ENCODE peak calls at places on chromosomes 13 and 19, in ten cellular contexts. L is H1; A is CD8-positive, alpha-beta memory T cell; D is naive thymus-derived CD4-positive, alpha-beta T cell; X is right lobe of liver; O is PC-3; Y is AG04450; W is IMR-90; K is heart right ventricle; H is left ventricle myocardium inferior. R is an unnamed sample.
A peak's percentile ranks its signal among the peaks of the same experiment; 100 is the strongest.

GRCh38 chr13:50787316-50788195 is 55.9 kb downstream of the DLEU7 start:
- DNase-seq in Y (no peak), X (no peak), A (no peak), D (no peak), H (no peak), K (no peak), L (peak; percentile 10), O (no peak), W (no peak), R (no peak)

GRCh38 chr19:7999376-7999775 is 6.1 kb downstream of the ELAVL1 start:
- DNase-seq in X (no peak), O (no peak), Y (no peak), K (no peak), A (no peak), H (no peak), D (no peak), L (no peak), W (no peak), R (no peak)

GRCh38 chr19:11375143-11375948 is 880 bp downstream of the SWSAP1 start:
- DNase-seq in K (peak; percentile 50), L (no peak), W (no peak), A (peak; percentile 65), O (peak; percentile 49), D (peak; percentile 49), X (peak; percentile 81), Y (no peak), H (peak; percentile 54), R (no peak)

GRCh38 chr13:45879666-45880065 is 28.1 kb upstream of the SIAH3 start:
- DNase-seq in H (peak; percentile 65), L (no peak), Y (no peak), W (no peak), D (no peak), K (peak; percentile 47), O (peak; percentile 41), A (no peak), X (peak; percentile 66), R (no peak)

GRCh38 chr19:51564791-51565190 is 6.3 kb upstream of the ZNF175 start:
- DNase-seq in W (no peak), D (no peak), Y (no peak), O (no peak), X (no peak), H (no peak), K (no peak), A (no peak), L (no peak), R (no peak)

GRCh38 chr13:109790951-109791605 is 4.7 kb upstream of the IRS2 start:
- DNase-seq in D (no peak), L (no peak), H (no peak), O (peak; percentile 58), Y (no peak), X (no peak), K (peak; percentile 25), A (no peak), W (peak; percentile 41), R (no peak)

GRCh38 chr19:31596751-31597150 is 247.5 kb upstream of the TSHZ3 start:
- DNase-seq in D (no peak), H (no peak), X (no peak), W (no peak), A (no peak), O (no peak), Y (no peak), K (no peak), L (no peak), R (no peak)

GRCh38 chr19:44748426-44749254 is at the start of gene BCL3:
- DNase-seq in W (no peak), O (peak; percentile 67), X (peak; percentile 93), K (peak; percentile 76), D (peak; percentile 67), L (no peak), H (peak; percentile 82), A (peak; percentile 76), Y (no peak), R (no peak)

GRCh38 chr13:46797468-46798237 is 692 bp upstream of the ESD start:
- DNase-seq in H (no peak), W (peak; percentile 48), Y (no peak), K (no peak), O (no peak), A (no peak), L (no peak), D (no peak), X (no peak), R (no peak)

GRCh38 chr13:38398810-38399493 is 49.3 kb downstream of the UFM1 start:
- DNase-seq in A (no peak), H (no peak), L (no peak), Y (no peak), X (no peak), W (peak; percentile 39), O (peak; percentile 8), D (no peak), K (no peak), R (peak; percentile 53)

GRCh38 chr19:3224346-3225325 is at the start of gene CELF5:
- DNase-seq in Y (no peak), L (no peak), W (no peak), O (peak; percentile 30), X (no peak), K (no peak), H (peak; percentile 38), A (peak; percentile 53), D (peak; percentile 62), R (no peak)

GRCh38 chr13:111947026-111947810 is 119.7 kb upstream of the SOX1 start:
- DNase-seq in L (no peak), A (no peak), K (no peak), W (no peak), O (no peak), Y (no peak), X (no peak), H (no peak), D (no peak), R (no peak)
- H3K27me3 ChIP-seq in L (no peaks in the 10 kb centered on the region), A (no peaks in the 10 kb centered on the region), K (no peaks in the 10 kb centered on the region), W (no peaks in the 10 kb centered on the region), O (peaks cover 27% of the 10 kb centered on the region), Y (no peaks in the 10 kb centered on the region), X (no peaks in the 10 kb centered on the region), H (peaks cover 85% of the 10 kb centered on the region), D (no peaks in the 10 kb centered on the region), R (no peaks in the 10 kb centered on the region)

DNA sequence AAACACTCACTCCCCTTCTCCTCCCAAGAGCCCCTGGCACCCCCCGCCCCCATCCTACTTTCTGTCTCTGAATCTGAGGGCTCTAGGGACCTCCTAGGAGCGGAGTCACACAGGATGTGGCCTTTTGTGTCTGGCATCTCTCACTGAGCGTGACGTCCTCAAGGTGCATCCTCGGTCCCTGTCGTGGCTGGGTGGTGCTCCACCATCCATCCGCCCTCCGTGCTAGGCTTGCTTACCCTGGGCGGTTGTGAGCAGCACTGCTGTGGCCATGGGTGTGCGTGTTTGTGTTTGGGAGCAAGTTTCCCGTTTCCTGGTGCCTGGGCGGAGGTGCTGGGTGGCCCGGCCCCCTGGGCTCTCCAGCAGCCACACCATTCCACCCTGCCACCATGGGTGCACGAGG is 12.2 kb downstream of the PLEKHJ1 start:
- DNase-seq in L (no peak), D (no peak), H (no peak), A (peak; percentile 50), Y (no peak), K (no peak), X (no peak), O (no peak), W (no peak), R (no peak)
- H3K27ac ChIP-seq in L (no peak overlapping the region), D (no peak overlapping the region), H (no peak overlapping the region), A (no peak overlapping the region), Y (no peak overlapping the region), K (no peak overlapping the region), X (no peak overlapping the region), O (no peak overlapping the region), W (no peak overlapping the region), R (no peak overlapping the region)

GRCh38 chr13:91311491-91311890 is 36.0 kb upstream of the MIR17HG start:
- DNase-seq in A (no peak), K (no peak), W (no peak), D (no peak), H (no peak), Y (no peak), O (no peak), X (no peak), L (no peak), R (no peak)

GRCh38 chr13:91312324-91312723 is 35.2 kb upstream of the MIR17HG start:
- DNase-seq in O (no peak), H (no peak), X (no peak), A (no peak), Y (no peak), L (no peak), K (no peak), D (no peak), W (no peak), R (no peak)

GRCh38 chr13:91313103-91313502 is 34.4 kb upstream of the MIR17HG start:
- DNase-seq in H (no peak), D (no peak), Y (no peak), O (peak; percentile 22), X (no peak), W (peak; percentile 1), A (no peak), L (no peak), K (no peak), R (no peak)

GRCh38 chr13:91313581-91313980 is 33.9 kb upstream of the MIR17HG start:
- DNase-seq in K (no peak), X (no peak), D (no peak), O (no peak), Y (no peak), W (no peak), A (no peak), L (no peak), H (no peak), R (no peak)

GRCh38 chr13:91314888-91315287 is 32.6 kb upstream of the MIR17HG start:
- DNase-seq in X (no peak), Y (no peak), A (no peak), K (no peak), L (no peak), D (no peak), O (no peak), H (no peak), W (no peak), R (no peak)
- H3K27me3 ChIP-seq in X (peaks cover 26% of the 10 kb centered on the region), Y (no peaks in the 10 kb centered on the region), A (peaks cover 3% of the 10 kb centered on the region), K (peaks cover 41% of the 10 kb centered on the region), L (no peaks in the 10 kb centered on the region), D (no peaks in the 10 kb centered on the region), O (peaks cover 65% of the 10 kb centered on the region), H (peaks cover 51% of the 10 kb centered on the region), W (no peaks in the 10 kb centered on the region), R (no peaks in the 10 kb centered on the region)

GRCh38 chr19:41547569-41547968 is 28.4 kb upstream of the CEACAM21 start:
- DNase-seq in A (no peak), H (no peak), K (no peak), D (no peak), Y (no peak), O (no peak), W (no peak), L (no peak), X (no peak), R (no peak)

GRCh38 chr19:41545547-41545946 is 30.4 kb upstream of the CEACAM21 start:
- DNase-seq in O (no peak), K (no peak), W (no peak), L (no peak), X (no peak), A (peak; percentile 21), H (no peak), Y (no peak), D (no peak), R (no peak)

GRCh38 chr19:41546386-41546789 is 29.6 kb upstream of the CEACAM21 start:
- DNase-seq in A (peak; percentile 34), D (no peak), L (no peak), W (no peak), O (no peak), X (no peak), Y (no peak), K (peak; percentile 38), H (no peak), R (no peak)

GRCh38 chr19:41548954-41549688 is 26.8 kb upstream of the CEACAM21 start:
- DNase-seq in X (no peak), O (no peak), H (no peak), A (peak; percentile 65), Y (no peak), W (no peak), K (peak; percentile 35), L (no peak), D (no peak), R (no peak)

GRCh38 chr19:41548047-41548446 is 27.9 kb upstream of the CEACAM21 start:
- DNase-seq in X (no peak), D (no peak), A (no peak), K (no peak), O (no peak), W (no peak), Y (no peak), H (no peak), L (no peak), R (no peak)
- H3K27ac ChIP-seq in X (peak overlapping the region; percentile 9), D (peak overlapping the region; percentile 88), A (no peak overlapping the region), K (no peak overlapping the region), O (no peak overlapping the region), W (no peak overlapping the region), Y (no peak overlapping the region), H (peak overlapping the region; percentile 85), L (no peak overlapping the region), R (no peak overlapping the region)